ENCODE peak calls at places on chromosomes 3 and 15, in four cellular contexts. I is brain microvascular endothelial cell, A is thoracic aorta, L is dorsolateral prefrontal cortex. K is an unnamed sample.

GRCh38 chr3:24128195-24129005 is 183.3 kb downstream of the NR1D2 start:
- DNase-seq in I (no peak), A (no peak), L (no peak), K (peak)

GRCh38 chr3:126948980-126949535 is 33.9 kb upstream of the PLXNA1 start:
- DNase-seq in I (no peak), A (no peak), L (no peak), K (no peak)

GRCh38 chr3:139533781-139534443 is 5.6 kb downstream of the RBP1 start:
- DNase-seq in I (peak), A (no peak), L (no peak), K (no peak)

GRCh38 chr15:25464784-25465183 is 26.0 kb upstream of the UBE3A start:
- DNase-seq in I (no peak), A (no peak), L (no peak), K (no peak)

GRCh38 chr3:187750513-187751123 is 5.3 kb upstream of the BCL6 start:
- DNase-seq in I (no peak), A (no peak), L (no peak), K (no peak)

GRCh38 chr3:188491276-188491687 is 337.3 kb downstream of the LPP start:
- DNase-seq in I (peak), A (no peak), L (no peak), K (peak)

GRCh38 chr3:37050242-37050641 is 56.9 kb downstream of the MLH1 start:
- DNase-seq in I (no peak), A (no peak), L (no peak), K (no peak)

GRCh38 chr15:81191701-81192100 is 5.0 kb upstream of the IL16 start:
- DNase-seq in I (no peak), A (no peak), L (no peak), K (no peak)

GRCh38 chr3:184031187-184031792 is at the start of gene HTR3D:
- DNase-seq in I (no peak), A (no peak), L (no peak), K (no peak)

GRCh38 chr15:60634815-60635214 is 155.9 kb upstream of the ICE2 start:
- DNase-seq in I (no peak), A (no peak), L (no peak), K (no peak)

GRCh38 chr3:150314248-150315027 is 93.7 kb upstream of the TSC22D2 start:
- DNase-seq in I (no peak), A (no peak), L (no peak), K (no peak)

GRCh38 chr15:45799508-45799907 is 164.7 kb downstream of the SQOR start:
- DNase-seq in I (no peak), A (no peak), L (no peak), K (no peak)

GRCh38 chr15:61342390-61342789 is 113.3 kb upstream of the RORA start:
- DNase-seq in I (no peak), A (no peak), L (no peak), K (no peak)

GRCh38 chr15:69154684-69155083 is 5.8 kb upstream of the GLCE start:
- DNase-seq in I (peak), A (no peak), L (no peak), K (peak)

DNA sequence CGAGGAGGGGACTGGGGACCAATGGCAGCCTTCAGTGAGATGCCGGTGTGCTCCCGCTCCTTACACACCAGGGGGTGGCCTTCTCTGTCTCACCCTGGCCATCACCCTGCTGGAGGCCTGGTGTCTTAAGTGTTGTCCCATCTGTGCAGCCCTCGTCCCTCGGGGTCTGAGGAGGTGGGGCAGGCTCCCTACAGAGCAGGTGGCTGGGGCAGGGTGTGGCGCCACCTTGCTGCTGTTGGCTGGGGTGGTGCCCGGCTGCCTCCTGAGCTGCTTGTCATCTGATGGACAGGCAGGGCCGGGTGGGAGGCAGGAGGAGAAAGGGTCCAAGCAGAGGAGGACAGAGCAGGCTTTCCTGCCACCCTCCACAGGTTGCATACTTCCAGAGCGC is 25.9 kb downstream of the PTPN23 start:
- DNase-seq in I (no peak), A (no peak), L (no peak), K (no peak)
- TF ChIP-seq CTCF in I (no peak), A (no peak), L (no peak), K (peak)

GRCh38 chr3:160781429-160781828 is 25.4 kb downstream of the PPM1L start:
- DNase-seq in I (no peak), A (no peak), L (no peak), K (no peak)
- TF ChIP-seq CTCF in I (no peak), A (no peak), L (no peak), K (no peak)

DNA sequence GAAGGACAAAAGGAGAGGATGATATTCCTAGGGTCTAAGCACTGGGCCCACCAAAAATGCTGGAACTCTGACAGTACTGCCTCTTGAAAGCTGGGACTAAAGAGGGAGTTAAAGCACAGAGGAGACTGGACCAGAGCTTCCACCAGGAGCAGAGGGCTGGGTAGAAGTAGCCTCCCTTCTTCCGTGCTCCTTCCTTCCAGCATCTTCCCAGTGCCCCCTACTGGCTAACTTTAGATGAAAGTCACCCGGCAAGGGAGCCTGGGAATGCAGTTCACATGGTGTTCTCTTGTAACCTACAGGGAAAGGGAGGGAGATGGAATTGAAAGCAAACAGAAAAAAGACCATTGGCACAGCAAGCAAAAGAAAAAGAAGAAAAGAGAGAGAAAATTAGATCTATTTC is 106.1 kb upstream of the COL8A1 start:
- DNase-seq in I (peak), A (no peak), L (no peak), K (peak)
- TF ChIP-seq CTCF in I (peak), A (peak), L (peak), K (peak)

GRCh38 chr3:66756468-66757036 is 241.6 kb upstream of the KBTBD8 start:
- DNase-seq in I (no peak), A (no peak), L (no peak), K (no peak)

GRCh38 chr3:66762888-66763287 is 235.2 kb upstream of the KBTBD8 start:
- DNase-seq in I (no peak), A (no peak), L (no peak), K (no peak)

GRCh38 chr3:66755924-66756323 is 242.2 kb upstream of the KBTBD8 start:
- DNase-seq in I (no peak), A (no peak), L (no peak), K (no peak)

GRCh38 chr3:66763294-66763693 is 234.8 kb upstream of the KBTBD8 start:
- DNase-seq in I (no peak), A (no peak), L (no peak), K (peak)

GRCh38 chr3:66761093-66761780 is 236.9 kb upstream of the KBTBD8 start:
- DNase-seq in I (no peak), A (no peak), L (no peak), K (no peak)
- TF ChIP-seq CTCF in I (no peak), A (no peak), L (no peak), K (no peak)

GRCh38 chr15:30906366-30906765 is 2.7 kb downstream of the FAN1 start:
- DNase-seq in I (no peak), A (no peak), L (no peak), K (no peak)

GRCh38 chr15:30901889-30902288 is 1.8 kb upstream of the FAN1 start:
- DNase-seq in I (no peak), A (no peak), L (no peak), K (no peak)

GRCh38 chr15:30904812-30905211 is 1.1 kb downstream of the FAN1 start:
- DNase-seq in I (no peak), A (no peak), L (no peak), K (no peak)

GRCh38 chr15:30905821-30906220 is 2.1 kb downstream of the FAN1 start:
- DNase-seq in I (no peak), A (no peak), L (no peak), K (no peak)

GRCh38 chr15:30903497-30904187 is at the start of gene FAN1:
- DNase-seq in I (peak), A (peak), L (peak), K (peak)
- TF ChIP-seq CTCF in I (no peak), A (no peak), L (peak), K (no peak)

GRCh38 chr3:14508966-14509795 is 31.0 kb downstream of the GRIP2 start:
- DNase-seq in I (peak), A (no peak), L (peak), K (no peak)
- TF ChIP-seq CTCF in I (peak), A (peak), L (peak), K (peak)

K was measured in HFFc6.